ENCODE peak calls at places on chromosomes 7 and 10, in five cellular contexts. N is HepG2, Y is H1, I is GM12878, S is K562. R is an unnamed sample.

GRCh38 chr10:99945286-99945685 is 64.5 kb downstream of the DNMBP start:
- DNase-seq in I (no peak), Y (no peak), N (no peak), S (no peak), R (no peak)

GRCh38 chr7:128409435-128410091 is at the start of gene IMPDH1:
- DNase-seq in I (no peak), Y (no peak), S (peak), N (no peak), R (peak)

GRCh38 chr7:138033241-138033640 is 31.4 kb upstream of the CREB3L2 start:
- DNase-seq in S (no peak), Y (no peak), I (no peak), N (no peak), R (no peak)

GRCh38 chr7:33554046-33554445 is 351.3 kb upstream of the BMPER start:
- DNase-seq in S (no peak), Y (no peak), I (no peak), N (no peak), R (no peak)

GRCh38 chr7:98317366-98318040 is 36.0 kb downstream of the BRI3 start:
- DNase-seq in S (no peak), N (no peak), Y (no peak), I (no peak), R (no peak)

GRCh38 chr7:72316148-72316547 is 96.0 kb downstream of the CALN1 start:
- DNase-seq in Y (no peak), N (no peak), I (no peak), S (no peak), R (no peak)

GRCh38 chr7:134701272-134701671 is 54.6 kb downstream of the BPGM start:
- DNase-seq in Y (no peak), I (no peak), S (peak), N (peak), R (peak)

GRCh38 chr10:103598654-103599115 is 105.2 kb downstream of the NEURL1 start:
- DNase-seq in I (no peak), N (peak), S (peak), Y (peak), R (peak)

GRCh38 chr10:89505606-89506005 is 29.8 kb downstream of the SLC16A12 start:
- DNase-seq in Y (no peak), I (no peak), N (no peak), S (no peak), R (no peak)

GRCh38 chr10:14220026-14220425 is 110.7 kb downstream of the FRMD4A start:
- DNase-seq in Y (no peak), I (no peak), S (no peak), N (no peak), R (no peak)

GRCh38 chr7:42057331-42057730 is 179.7 kb downstream of the GLI3 start:
- DNase-seq in Y (no peak), I (no peak), N (no peak), S (no peak), R (no peak)

GRCh38 chr7:46847126-46847525 is 734.8 kb downstream of the TNS3 start:
- DNase-seq in N (no peak), Y (no peak), S (no peak), I (no peak), R (no peak)

GRCh38 chr10:133109736-133110532 is 22.2 kb downstream of the ADGRA1 start:
- DNase-seq in S (no peak), I (no peak), Y (no peak), N (no peak), R (no peak)

GRCh38 chr7:37724732-37725131 is 41.2 kb downstream of the GPR141 start:
- DNase-seq in Y (no peak), I (no peak), S (no peak), N (no peak), R (no peak)

GRCh38 chr7:38630720-38631673 is at the start of gene AMPH:
- DNase-seq in Y (peak), N (no peak), S (peak), I (no peak), R (peak)

GRCh38 chr7:144026203-144026883 is 22.4 kb upstream of the OR2A5 start:
- DNase-seq in I (no peak), N (no peak), Y (no peak), S (no peak), R (no peak)

DNA sequence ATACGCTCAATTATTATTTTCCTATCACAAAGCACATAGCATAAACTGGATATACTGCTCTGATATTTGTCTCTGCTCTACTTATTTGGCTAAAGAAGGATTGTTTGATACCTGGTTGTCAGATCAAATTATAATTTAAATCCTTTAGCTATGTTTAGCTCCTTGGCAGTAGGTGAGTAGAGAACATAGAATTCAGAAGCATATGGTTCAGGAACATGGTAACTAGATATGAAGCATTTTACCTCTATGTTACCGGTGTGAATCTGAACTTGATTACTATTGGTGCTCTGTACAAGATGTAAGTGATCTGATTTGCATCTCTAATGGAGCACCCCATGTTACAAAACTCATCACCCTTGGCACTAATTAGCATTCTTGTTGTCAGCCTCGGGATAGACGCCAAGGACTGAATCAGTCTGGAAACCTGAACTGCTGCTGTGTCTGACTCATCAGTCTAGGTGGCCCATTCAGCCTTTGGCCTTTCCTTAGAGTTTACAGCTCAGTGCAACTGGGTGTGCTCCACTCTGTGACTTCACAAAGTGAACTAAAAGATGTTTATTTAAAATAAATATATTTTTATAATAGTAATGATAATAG is 12.3 kb upstream of the MYPN start:
- DNase-seq in S (no peak), Y (peak), N (no peak), I (no peak), R (no peak)
- TF ChIP-seq TAF1 in S (no peak), Y (no peak), N (no peak), I (no peak), R (no peak)

GRCh38 chr7:74051629-74052410 is 23.8 kb downstream of the ELN start:
- DNase-seq in S (peak), I (no peak), N (peak), Y (no peak), R (peak)
- TF ChIP-seq RFX5 in S (no peak), I (no peak), N (no peak), Y (no peak), R (no peak)

GRCh38 chr7:16801579-16801978 is 3.2 kb downstream of the AGR2 start:
- DNase-seq in Y (no peak), I (no peak), N (no peak), S (no peak), R (no peak)
- TF ChIP-seq TAF1 in Y (no peak), I (no peak), N (no peak), S (no peak), R (no peak)

GRCh38 chr7:25739096-25739495 is 412.9 kb upstream of the NFE2L3 start:
- DNase-seq in N (no peak), Y (no peak), S (no peak), I (no peak), R (no peak)
- TF ChIP-seq RFX5 in N (no peak), Y (no peak), S (no peak), I (no peak), R (no peak)

DNA sequence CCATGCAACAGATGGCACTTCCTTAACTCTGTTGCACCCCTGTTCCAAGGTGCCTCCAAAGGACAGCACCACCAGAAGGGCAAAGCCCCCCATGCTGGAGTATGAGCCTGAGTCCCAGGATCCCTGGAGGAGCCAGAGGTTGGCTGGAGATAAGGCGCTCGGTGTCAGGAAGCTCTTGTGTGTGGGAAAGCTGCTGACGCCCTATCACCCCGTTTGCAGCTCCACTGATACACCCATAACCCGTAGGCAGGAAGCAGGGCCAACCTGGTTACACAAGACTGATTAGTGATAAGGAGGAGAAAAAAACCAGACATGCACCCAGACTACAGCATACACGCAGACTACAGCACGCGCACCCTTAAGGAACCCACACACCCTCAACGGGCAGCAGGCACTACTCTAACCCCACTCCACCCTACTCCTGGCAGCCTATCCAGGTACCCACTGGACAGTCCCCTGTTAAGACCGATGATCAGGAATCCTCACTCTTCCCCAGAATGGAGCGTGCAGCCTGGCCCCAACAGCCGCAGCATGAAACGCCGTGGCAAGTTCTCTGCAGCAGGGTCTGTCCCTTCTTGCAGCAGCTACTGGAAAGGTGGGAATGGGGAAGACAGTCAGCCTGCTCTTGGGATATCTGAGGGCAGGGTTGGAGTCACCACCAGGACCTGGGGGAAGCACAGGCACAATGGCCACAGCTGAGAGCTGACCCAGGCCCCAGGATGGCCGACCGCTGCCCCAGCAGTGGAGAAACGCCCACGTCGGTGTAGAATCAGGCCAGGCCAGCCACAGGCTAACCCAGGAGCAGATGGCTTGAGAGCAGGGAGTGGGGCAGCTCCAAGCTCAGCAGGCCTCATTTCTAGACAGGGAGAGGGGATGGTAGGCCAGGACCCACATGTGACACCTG is 38.3 kb upstream of the TUBB8 start:
- DNase-seq in S (peak), I (no peak), N (no peak), Y (no peak), R (peak)
- TF ChIP-seq TAF1 in S (no peak), I (no peak), N (no peak), Y (no peak), R (no peak)

GRCh38 chr7:92783260-92783911 is 53.0 kb downstream of the CDK6 start:
- DNase-seq in S (no peak), I (no peak), N (no peak), Y (no peak), R (no peak)
- TF ChIP-seq RFX5 in S (no peak), I (no peak), N (no peak), Y (no peak), R (no peak)

R was measured in SK-N-SH.